ENCODE peak calls at places on chromosomes 4 and X, in ten cellular contexts. One of them, this sample, is unnamed.

GRCh38 chr4:168791376-168791775 is 218.7 kb downstream of the CBR4 start:
- DNase-seq in lower leg skin: no peak
- DNase-seq in heart left ventricle: no peak
- DNase-seq in uterus: no peak
- DNase-seq in HCT116: no peak
- DNase-seq in transverse colon: no peak
- DNase-seq in A549: no peak
- DNase-seq in breast epithelium: no peak
- DNase-seq in IMR-90: no peak
- DNase-seq in sigmoid colon: no peak
- DNase-seq in this sample: no peak

GRCh38 chrX:135328421-135329005 is 19.2 kb downstream of the ETDC start:
- DNase-seq in lower leg skin: no peak
- DNase-seq in heart left ventricle: no peak
- DNase-seq in uterus: no peak
- DNase-seq in HCT116: no peak
- DNase-seq in transverse colon: no peak
- DNase-seq in A549: no peak
- DNase-seq in breast epithelium: no peak
- DNase-seq in IMR-90: peak
- DNase-seq in sigmoid colon: no peak
- DNase-seq in this sample: no peak

GRCh38 chr4:28287837-28288236 is 1427.2 kb downstream of the STIM2 start:
- DNase-seq in lower leg skin: no peak
- DNase-seq in heart left ventricle: no peak
- DNase-seq in uterus: no peak
- DNase-seq in HCT116: no peak
- DNase-seq in transverse colon: no peak
- DNase-seq in A549: peak
- DNase-seq in breast epithelium: no peak
- DNase-seq in IMR-90: peak
- DNase-seq in sigmoid colon: no peak
- DNase-seq in this sample: no peak

GRCh38 chr4:185573651-185574199 is 38.4 kb upstream of the PDLIM3 start:
- DNase-seq in lower leg skin: no peak
- DNase-seq in heart left ventricle: no peak
- DNase-seq in uterus: no peak
- DNase-seq in HCT116: peak
- DNase-seq in transverse colon: no peak
- DNase-seq in A549: peak
- DNase-seq in breast epithelium: no peak
- DNase-seq in IMR-90: peak
- DNase-seq in sigmoid colon: no peak
- DNase-seq in this sample: peak

GRCh38 chr4:160026720-160027119 is 923.8 kb downstream of the RAPGEF2 start:
- DNase-seq in lower leg skin: no peak
- DNase-seq in heart left ventricle: no peak
- DNase-seq in uterus: no peak
- DNase-seq in HCT116: peak
- DNase-seq in transverse colon: no peak
- DNase-seq in A549: peak
- DNase-seq in breast epithelium: no peak
- DNase-seq in IMR-90: no peak
- DNase-seq in sigmoid colon: no peak
- DNase-seq in this sample: no peak

GRCh38 chr4:71559957-71560541 is 221.2 kb downstream of the SLC4A4 start:
- DNase-seq in lower leg skin: no peak
- DNase-seq in heart left ventricle: no peak
- DNase-seq in uterus: no peak
- DNase-seq in HCT116: no peak
- DNase-seq in transverse colon: no peak
- DNase-seq in A549: peak
- DNase-seq in breast epithelium: no peak
- DNase-seq in IMR-90: peak
- DNase-seq in sigmoid colon: no peak
- DNase-seq in this sample: no peak

GRCh38 chr4:141654098-141654497 is 17.7 kb downstream of the IL15 start:
- DNase-seq in lower leg skin: no peak
- DNase-seq in heart left ventricle: peak
- DNase-seq in uterus: peak
- DNase-seq in HCT116: no peak
- DNase-seq in transverse colon: peak
- DNase-seq in A549: peak
- DNase-seq in breast epithelium: no peak
- DNase-seq in IMR-90: peak
- DNase-seq in sigmoid colon: no peak
- DNase-seq in this sample: no peak

GRCh38 chr4:106201373-106201772 is 114.6 kb downstream of the TBCK start:
- DNase-seq in lower leg skin: no peak
- DNase-seq in heart left ventricle: no peak
- DNase-seq in uterus: no peak
- DNase-seq in HCT116: no peak
- DNase-seq in transverse colon: no peak
- DNase-seq in A549: peak
- DNase-seq in breast epithelium: no peak
- DNase-seq in IMR-90: peak
- DNase-seq in sigmoid colon: no peak
- DNase-seq in this sample: no peak

GRCh38 chr4:3480528-3481112 is 17.5 kb downstream of the DOK7 start:
- DNase-seq in lower leg skin: peak
- DNase-seq in heart left ventricle: peak
- DNase-seq in uterus: peak
- DNase-seq in HCT116: peak
- DNase-seq in transverse colon: peak
- DNase-seq in A549: peak
- DNase-seq in breast epithelium: peak
- DNase-seq in IMR-90: peak
- DNase-seq in sigmoid colon: no peak
- DNase-seq in this sample: peak

GRCh38 chrX:154358829-154359228 is 15.6 kb downstream of the FLNA start:
- DNase-seq in lower leg skin: no peak
- DNase-seq in heart left ventricle: no peak
- DNase-seq in uterus: no peak
- DNase-seq in HCT116: no peak
- DNase-seq in transverse colon: no peak
- DNase-seq in A549: no peak
- DNase-seq in breast epithelium: no peak
- DNase-seq in IMR-90: no peak
- DNase-seq in sigmoid colon: no peak
- DNase-seq in this sample: no peak

GRCh38 chrX:154357205-154357604 is 17.2 kb downstream of the FLNA start:
- DNase-seq in lower leg skin: no peak
- DNase-seq in heart left ventricle: no peak
- DNase-seq in uterus: no peak
- DNase-seq in HCT116: no peak
- DNase-seq in transverse colon: no peak
- DNase-seq in A549: no peak
- DNase-seq in breast epithelium: no peak
- DNase-seq in IMR-90: no peak
- DNase-seq in sigmoid colon: no peak
- DNase-seq in this sample: no peak

GRCh38 chrX:154358011-154358410 is 16.4 kb downstream of the FLNA start:
- DNase-seq in lower leg skin: no peak
- DNase-seq in heart left ventricle: no peak
- DNase-seq in uterus: no peak
- DNase-seq in HCT116: no peak
- DNase-seq in transverse colon: no peak
- DNase-seq in A549: no peak
- DNase-seq in breast epithelium: no peak
- DNase-seq in IMR-90: no peak
- DNase-seq in sigmoid colon: no peak
- DNase-seq in this sample: no peak

GRCh38 chrX:154360155-154360713 is 14.2 kb downstream of the FLNA start:
- DNase-seq in lower leg skin: no peak
- DNase-seq in heart left ventricle: no peak
- DNase-seq in uterus: no peak
- DNase-seq in HCT116: no peak
- DNase-seq in transverse colon: no peak
- DNase-seq in A549: no peak
- DNase-seq in breast epithelium: no peak
- DNase-seq in IMR-90: no peak
- DNase-seq in sigmoid colon: no peak
- DNase-seq in this sample: no peak

GRCh38 chrX:154359362-154360154 is 14.9 kb downstream of the FLNA start:
- DNase-seq in lower leg skin: no peak
- DNase-seq in heart left ventricle: no peak
- DNase-seq in uterus: no peak
- DNase-seq in HCT116: no peak
- DNase-seq in transverse colon: no peak
- DNase-seq in A549: no peak
- DNase-seq in breast epithelium: no peak
- DNase-seq in IMR-90: no peak
- DNase-seq in sigmoid colon: no peak
- DNase-seq in this sample: no peak
- TF ChIP-seq POLR2A in lower leg skin: no peak
- TF ChIP-seq POLR2A in heart left ventricle: no peak
- TF ChIP-seq POLR2A in uterus: no peak
- TF ChIP-seq POLR2A in HCT116: no peak
- TF ChIP-seq POLR2A in transverse colon: no peak
- TF ChIP-seq POLR2A in A549: no peak
- TF ChIP-seq POLR2A in breast epithelium: no peak
- TF ChIP-seq POLR2A in IMR-90: no peak
- TF ChIP-seq POLR2A in sigmoid colon: no peak
- TF ChIP-seq POLR2A in this sample: no peak

GRCh38 chr4:87054900-87055299 is 120.1 kb downstream of the AFF1 start:
- DNase-seq in lower leg skin: no peak
- DNase-seq in heart left ventricle: no peak
- DNase-seq in uterus: no peak
- DNase-seq in HCT116: no peak
- DNase-seq in transverse colon: no peak
- DNase-seq in A549: no peak
- DNase-seq in breast epithelium: no peak
- DNase-seq in IMR-90: no peak
- DNase-seq in sigmoid colon: no peak
- DNase-seq in this sample: no peak

GRCh38 chr4:87052615-87053014 is 117.8 kb downstream of the AFF1 start:
- DNase-seq in lower leg skin: no peak
- DNase-seq in heart left ventricle: no peak
- DNase-seq in uterus: no peak
- DNase-seq in HCT116: no peak
- DNase-seq in transverse colon: no peak
- DNase-seq in A549: no peak
- DNase-seq in breast epithelium: no peak
- DNase-seq in IMR-90: no peak
- DNase-seq in sigmoid colon: no peak
- DNase-seq in this sample: no peak

GRCh38 chr4:87051121-87051713 is 116.4 kb downstream of the AFF1 start:
- DNase-seq in lower leg skin: no peak
- DNase-seq in heart left ventricle: no peak
- DNase-seq in uterus: no peak
- DNase-seq in HCT116: no peak
- DNase-seq in transverse colon: no peak
- DNase-seq in A549: no peak
- DNase-seq in breast epithelium: no peak
- DNase-seq in IMR-90: peak
- DNase-seq in sigmoid colon: no peak
- DNase-seq in this sample: no peak

GRCh38 chr4:87053802-87054767 is 119.3 kb downstream of the AFF1 start:
- DNase-seq in lower leg skin: no peak
- DNase-seq in heart left ventricle: no peak
- DNase-seq in uterus: no peak
- DNase-seq in HCT116: no peak
- DNase-seq in transverse colon: no peak
- DNase-seq in A549: no peak
- DNase-seq in breast epithelium: no peak
- DNase-seq in IMR-90: no peak
- DNase-seq in sigmoid colon: no peak
- DNase-seq in this sample: no peak

GRCh38 chr4:87053064-87053693 is 118.4 kb downstream of the AFF1 start:
- DNase-seq in lower leg skin: no peak
- DNase-seq in heart left ventricle: no peak
- DNase-seq in uterus: no peak
- DNase-seq in HCT116: no peak
- DNase-seq in transverse colon: no peak
- DNase-seq in A549: no peak
- DNase-seq in breast epithelium: no peak
- DNase-seq in IMR-90: peak
- DNase-seq in sigmoid colon: no peak
- DNase-seq in this sample: no peak
- H3K4me3 ChIP-seq in lower leg skin: no peak
- H3K4me3 ChIP-seq in heart left ventricle: no peak
- H3K4me3 ChIP-seq in uterus: no peak
- H3K4me3 ChIP-seq in HCT116: no peak
- H3K4me3 ChIP-seq in transverse colon: no peak
- H3K4me3 ChIP-seq in A549: no peak
- H3K4me3 ChIP-seq in breast epithelium: no peak
- H3K4me3 ChIP-seq in IMR-90: no peak
- H3K4me3 ChIP-seq in sigmoid colon: no peak
- H3K4me3 ChIP-seq in this sample: no peak

GRCh38 chrX:103585421-103586313 is at the start of gene TCEAL4:
- DNase-seq in lower leg skin: peak
- DNase-seq in heart left ventricle: peak
- DNase-seq in uterus: peak
- DNase-seq in HCT116: no peak
- DNase-seq in transverse colon: peak
- DNase-seq in A549: peak
- DNase-seq in breast epithelium: peak
- DNase-seq in IMR-90: no peak
- DNase-seq in sigmoid colon: peak
- DNase-seq in this sample: peak
- TF ChIP-seq POLR2A in lower leg skin: no peak
- TF ChIP-seq POLR2A in heart left ventricle: no peak
- TF ChIP-seq POLR2A in uterus: peak
- TF ChIP-seq POLR2A in HCT116: no peak
- TF ChIP-seq POLR2A in transverse colon: peak
- TF ChIP-seq POLR2A in A549: peak
- TF ChIP-seq POLR2A in breast epithelium: no peak
- TF ChIP-seq POLR2A in IMR-90: no peak
- TF ChIP-seq POLR2A in sigmoid colon: peak
- TF ChIP-seq POLR2A in this sample: peak

GRCh38 chr4:4868506-4869379 is 9.3 kb downstream of the MSX1 start:
- DNase-seq in lower leg skin: no peak
- DNase-seq in heart left ventricle: no peak
- DNase-seq in uterus: no peak
- DNase-seq in HCT116: no peak
- DNase-seq in transverse colon: no peak
- DNase-seq in A549: no peak
- DNase-seq in breast epithelium: no peak
- DNase-seq in IMR-90: no peak
- DNase-seq in sigmoid colon: no peak
- DNase-seq in this sample: no peak

GRCh38 chr4:4867745-4868505 is 8.5 kb downstream of the MSX1 start:
- DNase-seq in lower leg skin: no peak
- DNase-seq in heart left ventricle: no peak
- DNase-seq in uterus: no peak
- DNase-seq in HCT116: no peak
- DNase-seq in transverse colon: no peak
- DNase-seq in A549: no peak
- DNase-seq in breast epithelium: no peak
- DNase-seq in IMR-90: no peak
- DNase-seq in sigmoid colon: no peak
- DNase-seq in this sample: no peak

GRCh38 chr4:4865705-4866123 is 6.2 kb downstream of the MSX1 start:
- DNase-seq in lower leg skin: no peak
- DNase-seq in heart left ventricle: no peak
- DNase-seq in uterus: no peak
- DNase-seq in HCT116: no peak
- DNase-seq in transverse colon: no peak
- DNase-seq in A549: no peak
- DNase-seq in breast epithelium: no peak
- DNase-seq in IMR-90: no peak
- DNase-seq in sigmoid colon: no peak
- DNase-seq in this sample: no peak

GRCh38 chr4:4866124-4866832 is 6.8 kb downstream of the MSX1 start:
- DNase-seq in lower leg skin: peak
- DNase-seq in heart left ventricle: no peak
- DNase-seq in uterus: no peak
- DNase-seq in HCT116: no peak
- DNase-seq in transverse colon: no peak
- DNase-seq in A549: no peak
- DNase-seq in breast epithelium: no peak
- DNase-seq in IMR-90: no peak
- DNase-seq in sigmoid colon: no peak
- DNase-seq in this sample: no peak

GRCh38 chr4:4866833-4867744 is 7.6 kb downstream of the MSX1 start:
- DNase-seq in lower leg skin: peak
- DNase-seq in heart left ventricle: no peak
- DNase-seq in uterus: peak
- DNase-seq in HCT116: no peak
- DNase-seq in transverse colon: no peak
- DNase-seq in A549: no peak
- DNase-seq in breast epithelium: no peak
- DNase-seq in IMR-90: no peak
- DNase-seq in sigmoid colon: no peak
- DNase-seq in this sample: no peak
- H3K4me3 ChIP-seq in lower leg skin: no peak
- H3K4me3 ChIP-seq in heart left ventricle: peak
- H3K4me3 ChIP-seq in uterus: no peak
- H3K4me3 ChIP-seq in HCT116: no peak
- H3K4me3 ChIP-seq in transverse colon: no peak
- H3K4me3 ChIP-seq in A549: no peak
- H3K4me3 ChIP-seq in breast epithelium: peak
- H3K4me3 ChIP-seq in IMR-90: no peak
- H3K4me3 ChIP-seq in sigmoid colon: no peak
- H3K4me3 ChIP-seq in this sample: peak

This sample was measured in gastrocnemius medialis.